ENCODE peak calls at places on chromosomes 12 and 14, in four cellular contexts. R, A, Y and K are unnamed samples.

GRCh38 chr12:20492251-20492728 is 124.0 kb downstream of the PDE3A start:
- DNase-seq in R (peak), Y (no peak), A (peak), K (peak)

GRCh38 chr12:57864811-57865751 is 18.6 kb upstream of the CTDSP2 start:
- DNase-seq in R (peak), Y (no peak), A (peak), K (peak)

GRCh38 chr12:27305673-27306504 is 26.7 kb upstream of the BMAL2 start:
- DNase-seq in Y (peak), R (peak), A (peak), K (peak)

GRCh38 chr14:70416322-70416716 is 571 bp downstream of the SYNJ2BP start:
- DNase-seq in Y (no peak), R (peak), A (no peak), K (peak)

GRCh38 chr14:61891810-61892209 is 129.6 kb downstream of the SNAPC1 start:
- DNase-seq in R (peak), Y (no peak), A (no peak), K (peak)

GRCh38 chr12:76312314-76312713 is 35.9 kb downstream of the BBS10 start:
- DNase-seq in Y (no peak), A (no peak), R (no peak), K (no peak)

GRCh38 chr12:91608562-91608961 is 425.9 kb upstream of the DCN start:
- DNase-seq in Y (no peak), R (no peak), A (no peak), K (no peak)

GRCh38 chr14:57933363-57933762 is 67.5 kb upstream of the SLC35F4 start:
- DNase-seq in R (no peak), A (no peak), Y (no peak), K (no peak)

GRCh38 chr14:58048219-58048618 is 103.8 kb downstream of the ARMH4 start:
- DNase-seq in Y (no peak), R (no peak), A (no peak), K (no peak)

GRCh38 chr12:2693204-2693860 is 101.4 kb upstream of the FKBP4 start:
- DNase-seq in Y (no peak), A (no peak), R (no peak), K (peak)

GRCh38 chr12:23719493-23719892 is 230.0 kb downstream of the SOX5 start:
- DNase-seq in Y (no peak), R (no peak), A (no peak), K (no peak)

GRCh38 chr14:99755629-99756603 is 37.3 kb upstream of the EML1 start:
- DNase-seq in A (peak), Y (no peak), R (peak), K (peak)

GRCh38 chr14:101174522-101174838 is 271.0 kb upstream of the RTL1 start:
- DNase-seq in Y (peak), R (no peak), A (no peak), K (no peak)

GRCh38 chr12:122996621-122997342 is 16.3 kb downstream of the ARL6IP4 start:
- DNase-seq in R (no peak), A (no peak), Y (no peak), K (no peak)

GRCh38 chr12:115305867-115306266 is 621.9 kb upstream of the TBX3 start:
- DNase-seq in A (no peak), Y (no peak), R (no peak), K (no peak)

GRCh38 chr12:96400631-96401060 is 407 bp upstream of the CDK17 start:
- DNase-seq in Y (no peak), R (peak), A (peak), K (no peak)

GRCh38 chr12:95003921-95004272 is 400 bp upstream of the NDUFA12 start:
- DNase-seq in Y (no peak), A (no peak), R (no peak), K (no peak)

GRCh38 chr14:66965831-66966230 is 223.4 kb upstream of the GARIN2 start:
- DNase-seq in R (peak), Y (no peak), A (no peak), K (peak)

GRCh38 chr12:94644141-94644575 is 6.2 kb downstream of the TMCC3 start:
- DNase-seq in Y (no peak), R (peak), A (peak), K (peak)

GRCh38 chr12:51381226-51382079 is 9.8 kb downstream of the GALNT6 start:
- DNase-seq in A (no peak), Y (no peak), R (no peak), K (no peak)

GRCh38 chr14:21634840-21635239 is at the start of gene OR10G2:
- DNase-seq in Y (no peak), R (no peak), A (no peak), K (no peak)

GRCh38 chr12:6827437-6827894 is 741 bp upstream of the P3H3 start:
- DNase-seq in R (peak), A (peak), Y (peak), K (peak)

GRCh38 chr12:90456248-90456647 is 498.7 kb downstream of the CCER1 start:
- DNase-seq in Y (no peak), R (no peak), A (no peak), K (no peak)